ENCODE peak calls at places on chromosomes 11 and 22, in seven cellular contexts. One of them, this sample, is unnamed.
A peak's percentile ranks its signal among the peaks of the same experiment; 100 is the strongest.

GRCh38 chr22:30968015-30968923 is at the start of gene MORC2:
- DNase-seq in right lobe of liver: peak; percentile 84
- DNase-seq in AG08396: no peak
- DNase-seq in neuronal stem cell: peak; percentile 20
- DNase-seq in dermis blood vessel endothelial cell: peak; percentile 77
- DNase-seq in HFFc6: no peak
- DNase-seq in activated T-cell treated with anti-CD3 and anti-CD28 coated beads, Interleukin-2, amount 50 U/mL, for 24 hours: no peak
- DNase-seq in this sample: peak; percentile 43

GRCh38 chr11:28464252-28464867 is 356.2 kb downstream of the METTL15 start:
- DNase-seq in AG08396: peak; percentile 13
- DNase-seq in right lobe of liver: no peak
- DNase-seq in neuronal stem cell: no peak
- DNase-seq in dermis blood vessel endothelial cell: no peak
- DNase-seq in activated T-cell treated with anti-CD3 and anti-CD28 coated beads, Interleukin-2, amount 50 U/mL, for 24 hours: no peak
- DNase-seq in HFFc6: no peak
- DNase-seq in this sample: no peak

GRCh38 chr11:75802913-75803820 is 11.8 kb upstream of the UVRAG start:
- DNase-seq in neuronal stem cell: peak; percentile 75
- DNase-seq in activated T-cell treated with anti-CD3 and anti-CD28 coated beads, Interleukin-2, amount 50 U/mL, for 24 hours: peak; percentile 74
- DNase-seq in dermis blood vessel endothelial cell: peak; percentile 91
- DNase-seq in AG08396: peak; percentile 79
- DNase-seq in right lobe of liver: no peak
- DNase-seq in HFFc6: peak; percentile 52
- DNase-seq in this sample: peak; percentile 67

GRCh38 chr11:75271730-75272129 is 31.2 kb downstream of the TPBGL start:
- DNase-seq in right lobe of liver: peak; percentile 34
- DNase-seq in HFFc6: no peak
- DNase-seq in activated T-cell treated with anti-CD3 and anti-CD28 coated beads, Interleukin-2, amount 50 U/mL, for 24 hours: peak; percentile 12
- DNase-seq in AG08396: no peak
- DNase-seq in neuronal stem cell: no peak
- DNase-seq in dermis blood vessel endothelial cell: no peak
- DNase-seq in this sample: no peak

GRCh38 chr11:66951927-66952337 is 6.3 kb downstream of the PC start:
- DNase-seq in activated T-cell treated with anti-CD3 and anti-CD28 coated beads, Interleukin-2, amount 50 U/mL, for 24 hours: no peak
- DNase-seq in HFFc6: no peak
- DNase-seq in dermis blood vessel endothelial cell: peak; percentile 43
- DNase-seq in right lobe of liver: no peak
- DNase-seq in neuronal stem cell: no peak
- DNase-seq in AG08396: no peak
- DNase-seq in this sample: no peak

GRCh38 chr11:57001674-57002401 is 13.1 kb downstream of the OR5AK2 start:
- DNase-seq in neuronal stem cell: no peak
- DNase-seq in HFFc6: no peak
- DNase-seq in activated T-cell treated with anti-CD3 and anti-CD28 coated beads, Interleukin-2, amount 50 U/mL, for 24 hours: no peak
- DNase-seq in right lobe of liver: no peak
- DNase-seq in AG08396: peak; percentile 6
- DNase-seq in dermis blood vessel endothelial cell: peak; percentile 28
- DNase-seq in this sample: no peak

GRCh38 chr11:35598254-35599125 is 19.8 kb upstream of the FJX1 start:
- DNase-seq in AG08396: no peak
- DNase-seq in activated T-cell treated with anti-CD3 and anti-CD28 coated beads, Interleukin-2, amount 50 U/mL, for 24 hours: no peak
- DNase-seq in neuronal stem cell: no peak
- DNase-seq in right lobe of liver: no peak
- DNase-seq in HFFc6: no peak
- DNase-seq in dermis blood vessel endothelial cell: no peak
- DNase-seq in this sample: no peak

GRCh38 chr22:30361916-30362631 is 5.3 kb downstream of the CCDC157 start:
- DNase-seq in dermis blood vessel endothelial cell: no peak
- DNase-seq in HFFc6: no peak
- DNase-seq in AG08396: no peak
- DNase-seq in neuronal stem cell: no peak
- DNase-seq in right lobe of liver: no peak
- DNase-seq in activated T-cell treated with anti-CD3 and anti-CD28 coated beads, Interleukin-2, amount 50 U/mL, for 24 hours: no peak
- DNase-seq in this sample: no peak

GRCh38 chr11:95231881-95232605 is 1.0 kb upstream of the SESN3 start:
- DNase-seq in neuronal stem cell: no peak
- DNase-seq in AG08396: peak; percentile 21
- DNase-seq in dermis blood vessel endothelial cell: peak; percentile 20
- DNase-seq in right lobe of liver: peak; percentile 86
- DNase-seq in activated T-cell treated with anti-CD3 and anti-CD28 coated beads, Interleukin-2, amount 50 U/mL, for 24 hours: peak; percentile 78
- DNase-seq in HFFc6: no peak
- DNase-seq in this sample: no peak

GRCh38 chr11:86592047-86592564 is 80.3 kb downstream of the ME3 start:
- DNase-seq in AG08396: peak; percentile 16
- DNase-seq in HFFc6: peak; percentile 64
- DNase-seq in right lobe of liver: no peak
- DNase-seq in neuronal stem cell: no peak
- DNase-seq in dermis blood vessel endothelial cell: peak; percentile 62
- DNase-seq in activated T-cell treated with anti-CD3 and anti-CD28 coated beads, Interleukin-2, amount 50 U/mL, for 24 hours: no peak
- DNase-seq in this sample: no peak

GRCh38 chr11:6438979-6439571 is 1.7 kb downstream of the HPX start:
- DNase-seq in right lobe of liver: no peak
- DNase-seq in HFFc6: peak; percentile 55
- DNase-seq in neuronal stem cell: peak; percentile 15
- DNase-seq in dermis blood vessel endothelial cell: peak; percentile 79
- DNase-seq in activated T-cell treated with anti-CD3 and anti-CD28 coated beads, Interleukin-2, amount 50 U/mL, for 24 hours: peak; percentile 44
- DNase-seq in AG08396: peak; percentile 70
- DNase-seq in this sample: no peak

GRCh38 chr11:96045622-96046456 is 121.9 kb upstream of the MTMR2 start:
- DNase-seq in activated T-cell treated with anti-CD3 and anti-CD28 coated beads, Interleukin-2, amount 50 U/mL, for 24 hours: no peak
- DNase-seq in dermis blood vessel endothelial cell: peak; percentile 29
- DNase-seq in HFFc6: peak; percentile 51
- DNase-seq in AG08396: peak; percentile 64
- DNase-seq in right lobe of liver: no peak
- DNase-seq in neuronal stem cell: no peak
- DNase-seq in this sample: peak; percentile 31

GRCh38 chr22:42895087-42895486 is 38.0 kb upstream of the ARFGAP3 start:
- DNase-seq in AG08396: no peak
- DNase-seq in neuronal stem cell: no peak
- DNase-seq in right lobe of liver: no peak
- DNase-seq in HFFc6: no peak
- DNase-seq in dermis blood vessel endothelial cell: no peak
- DNase-seq in activated T-cell treated with anti-CD3 and anti-CD28 coated beads, Interleukin-2, amount 50 U/mL, for 24 hours: no peak
- DNase-seq in this sample: no peak

GRCh38 chr11:130613396-130613795 is 165.0 kb downstream of the ADAMTS15 start:
- DNase-seq in neuronal stem cell: no peak
- DNase-seq in right lobe of liver: no peak
- DNase-seq in activated T-cell treated with anti-CD3 and anti-CD28 coated beads, Interleukin-2, amount 50 U/mL, for 24 hours: no peak
- DNase-seq in dermis blood vessel endothelial cell: no peak
- DNase-seq in HFFc6: no peak
- DNase-seq in AG08396: no peak
- DNase-seq in this sample: no peak

GRCh38 chr11:119806064-119806915 is 77.3 kb upstream of the NECTIN1 start:
- DNase-seq in HFFc6: no peak
- DNase-seq in AG08396: no peak
- DNase-seq in right lobe of liver: no peak
- DNase-seq in activated T-cell treated with anti-CD3 and anti-CD28 coated beads, Interleukin-2, amount 50 U/mL, for 24 hours: no peak
- DNase-seq in neuronal stem cell: no peak
- DNase-seq in dermis blood vessel endothelial cell: no peak
- DNase-seq in this sample: no peak

GRCh38 chr11:67032830-67033555 is 10.1 kb downstream of the SYT12 start:
- DNase-seq in right lobe of liver: no peak
- DNase-seq in activated T-cell treated with anti-CD3 and anti-CD28 coated beads, Interleukin-2, amount 50 U/mL, for 24 hours: no peak
- DNase-seq in neuronal stem cell: no peak
- DNase-seq in HFFc6: peak; percentile 85
- DNase-seq in dermis blood vessel endothelial cell: peak; percentile 47
- DNase-seq in AG08396: peak; percentile 85
- DNase-seq in this sample: no peak

GRCh38 chr22:26461188-26461810 is 22.3 kb downstream of the HPS4 start:
- DNase-seq in neuronal stem cell: peak; percentile 63
- DNase-seq in right lobe of liver: no peak
- DNase-seq in activated T-cell treated with anti-CD3 and anti-CD28 coated beads, Interleukin-2, amount 50 U/mL, for 24 hours: peak; percentile 61
- DNase-seq in AG08396: peak; percentile 79
- DNase-seq in HFFc6: peak; percentile 20
- DNase-seq in dermis blood vessel endothelial cell: peak; percentile 72
- DNase-seq in this sample: peak; percentile 52

GRCh38 chr11:64321533-64321932 is 3.6 kb downstream of the PRDX5 start:
- DNase-seq in AG08396: no peak
- DNase-seq in right lobe of liver: no peak
- DNase-seq in dermis blood vessel endothelial cell: no peak
- DNase-seq in HFFc6: no peak
- DNase-seq in activated T-cell treated with anti-CD3 and anti-CD28 coated beads, Interleukin-2, amount 50 U/mL, for 24 hours: no peak
- DNase-seq in neuronal stem cell: no peak
- DNase-seq in this sample: no peak

GRCh38 chr22:26448334-26448733 is 19.3 kb downstream of the ASPHD2 start:
- DNase-seq in activated T-cell treated with anti-CD3 and anti-CD28 coated beads, Interleukin-2, amount 50 U/mL, for 24 hours: no peak
- DNase-seq in right lobe of liver: no peak
- DNase-seq in AG08396: no peak
- DNase-seq in HFFc6: no peak
- DNase-seq in dermis blood vessel endothelial cell: no peak
- DNase-seq in neuronal stem cell: no peak
- DNase-seq in this sample: no peak